ENCODE peak calls at places on chromosome 5, in six cellular contexts. One of them, this sample, is unnamed.

GRCh38 chr5:3595102-3595961 is at the start of gene IRX1:
- DNase-seq in body of pancreas: no peak
- DNase-seq in left ventricle myocardium inferior: no peak
- DNase-seq in choroid plexus epithelial cell: no peak
- DNase-seq in lower lobe of right lung: no peak
- DNase-seq in endothelial cell of umbilical vein: no peak
- DNase-seq in this sample: no peak

GRCh38 chr5:160297776-160298175 is 14.6 kb downstream of the CCNJL start:
- DNase-seq in choroid plexus epithelial cell: no peak
- DNase-seq in left ventricle myocardium inferior: no peak
- DNase-seq in body of pancreas: no peak
- DNase-seq in lower lobe of right lung: no peak
- DNase-seq in endothelial cell of umbilical vein: no peak
- DNase-seq in this sample: no peak

GRCh38 chr5:141879941-141880738 is 1.9 kb upstream of the PCDH1 start:
- DNase-seq in body of pancreas: no peak
- DNase-seq in lower lobe of right lung: no peak
- DNase-seq in choroid plexus epithelial cell: no peak
- DNase-seq in endothelial cell of umbilical vein: no peak
- DNase-seq in left ventricle myocardium inferior: no peak
- DNase-seq in this sample: no peak

GRCh38 chr5:33641722-33642505 is 201.1 kb downstream of the TARS1 start:
- DNase-seq in left ventricle myocardium inferior: no peak
- DNase-seq in choroid plexus epithelial cell: peak; percentile 90
- DNase-seq in lower lobe of right lung: no peak
- DNase-seq in body of pancreas: no peak
- DNase-seq in endothelial cell of umbilical vein: no peak
- DNase-seq in this sample: peak; percentile 39

GRCh38 chr5:79077680-79078365 is 8.3 kb downstream of the BHMT2 start:
- DNase-seq in body of pancreas: no peak
- DNase-seq in left ventricle myocardium inferior: no peak
- DNase-seq in endothelial cell of umbilical vein: no peak
- DNase-seq in choroid plexus epithelial cell: no peak
- DNase-seq in lower lobe of right lung: no peak
- DNase-seq in this sample: no peak

GRCh38 chr5:79225026-79225425 is 10.9 kb upstream of the JMY start:
- DNase-seq in lower lobe of right lung: no peak
- DNase-seq in body of pancreas: no peak
- DNase-seq in endothelial cell of umbilical vein: no peak
- DNase-seq in left ventricle myocardium inferior: no peak
- DNase-seq in choroid plexus epithelial cell: no peak
- DNase-seq in this sample: no peak

GRCh38 chr5:62606878-62607277 is 28.3 kb downstream of the LRRC70 start:
- DNase-seq in body of pancreas: no peak
- DNase-seq in left ventricle myocardium inferior: no peak
- DNase-seq in endothelial cell of umbilical vein: no peak
- DNase-seq in lower lobe of right lung: no peak
- DNase-seq in choroid plexus epithelial cell: peak; percentile 78
- DNase-seq in this sample: no peak

GRCh38 chr5:74149395-74149794 is 491.1 kb downstream of the ENC1 start:
- DNase-seq in left ventricle myocardium inferior: no peak
- DNase-seq in body of pancreas: peak; percentile 71
- DNase-seq in endothelial cell of umbilical vein: peak; percentile 81
- DNase-seq in choroid plexus epithelial cell: peak; percentile 45
- DNase-seq in lower lobe of right lung: peak; percentile 73
- DNase-seq in this sample: no peak

GRCh38 chr5:134083517-134083916 is 31.0 kb upstream of the TCF7 start:
- DNase-seq in lower lobe of right lung: no peak
- DNase-seq in body of pancreas: no peak
- DNase-seq in left ventricle myocardium inferior: no peak
- DNase-seq in endothelial cell of umbilical vein: no peak
- DNase-seq in choroid plexus epithelial cell: no peak
- DNase-seq in this sample: no peak

GRCh38 chr5:45262061-45262590 is 434.1 kb downstream of the HCN1 start:
- DNase-seq in body of pancreas: peak; percentile 8
- DNase-seq in choroid plexus epithelial cell: no peak
- DNase-seq in lower lobe of right lung: no peak
- DNase-seq in left ventricle myocardium inferior: no peak
- DNase-seq in endothelial cell of umbilical vein: no peak
- DNase-seq in this sample: no peak

GRCh38 chr5:152623951-152624350 is 218.9 kb upstream of the NMUR2 start:
- DNase-seq in choroid plexus epithelial cell: no peak
- DNase-seq in left ventricle myocardium inferior: no peak
- DNase-seq in lower lobe of right lung: no peak
- DNase-seq in endothelial cell of umbilical vein: no peak
- DNase-seq in body of pancreas: no peak
- DNase-seq in this sample: no peak

GRCh38 chr5:14668247-14668646 is 3.7 kb downstream of the OTULIN start:
- DNase-seq in left ventricle myocardium inferior: no peak
- DNase-seq in endothelial cell of umbilical vein: no peak
- DNase-seq in body of pancreas: no peak
- DNase-seq in choroid plexus epithelial cell: no peak
- DNase-seq in lower lobe of right lung: no peak
- DNase-seq in this sample: peak; percentile 53

GRCh38 chr5:117454716-117455212 is 880.1 kb upstream of the SEMA6A start:
- DNase-seq in lower lobe of right lung: peak; percentile 51
- DNase-seq in endothelial cell of umbilical vein: no peak
- DNase-seq in left ventricle myocardium inferior: peak; percentile 18
- DNase-seq in choroid plexus epithelial cell: peak; percentile 17
- DNase-seq in body of pancreas: peak; percentile 80
- DNase-seq in this sample: peak; percentile 35

GRCh38 chr5:168670881-168671575 is 91.9 kb upstream of the PANK3 start:
- DNase-seq in choroid plexus epithelial cell: no peak
- DNase-seq in body of pancreas: no peak
- DNase-seq in lower lobe of right lung: no peak
- DNase-seq in left ventricle myocardium inferior: no peak
- DNase-seq in endothelial cell of umbilical vein: no peak
- DNase-seq in this sample: no peak

GRCh38 chr5:73764996-73765395 is 139.0 kb downstream of the ARHGEF28 start:
- DNase-seq in endothelial cell of umbilical vein: no peak
- DNase-seq in choroid plexus epithelial cell: no peak
- DNase-seq in lower lobe of right lung: no peak
- DNase-seq in body of pancreas: no peak
- DNase-seq in left ventricle myocardium inferior: no peak
- DNase-seq in this sample: no peak

GRCh38 chr5:102865171-102865509 is 110.0 kb downstream of the PAM start:
- DNase-seq in lower lobe of right lung: no peak
- DNase-seq in body of pancreas: no peak
- DNase-seq in left ventricle myocardium inferior: no peak
- DNase-seq in endothelial cell of umbilical vein: peak; percentile 55
- DNase-seq in choroid plexus epithelial cell: no peak
- DNase-seq in this sample: no peak

GRCh38 chr5:45695011-45695667 is 1.0 kb downstream of the HCN1 start:
- DNase-seq in left ventricle myocardium inferior: no peak
- DNase-seq in body of pancreas: peak; percentile 34
- DNase-seq in lower lobe of right lung: no peak
- DNase-seq in endothelial cell of umbilical vein: no peak
- DNase-seq in choroid plexus epithelial cell: no peak
- DNase-seq in this sample: no peak

GRCh38 chr5:177036921-177037320 is 14.4 kb downstream of the ZNF346 start:
- DNase-seq in choroid plexus epithelial cell: no peak
- DNase-seq in body of pancreas: no peak
- DNase-seq in endothelial cell of umbilical vein: no peak
- DNase-seq in lower lobe of right lung: no peak
- DNase-seq in left ventricle myocardium inferior: no peak
- DNase-seq in this sample: no peak

GRCh38 chr5:65262094-65262493 is 219.6 kb downstream of the ADAMTS6 start:
- DNase-seq in lower lobe of right lung: no peak
- DNase-seq in left ventricle myocardium inferior: no peak
- DNase-seq in choroid plexus epithelial cell: peak; percentile 15
- DNase-seq in body of pancreas: peak; percentile 23
- DNase-seq in endothelial cell of umbilical vein: peak; percentile 77
- DNase-seq in this sample: no peak

GRCh38 chr5:154712518-154713437 is 42.4 kb upstream of the LARP1 start:
- DNase-seq in endothelial cell of umbilical vein: no peak
- DNase-seq in lower lobe of right lung: peak; percentile 71
- DNase-seq in choroid plexus epithelial cell: no peak
- DNase-seq in body of pancreas: peak; percentile 95
- DNase-seq in left ventricle myocardium inferior: no peak
- DNase-seq in this sample: no peak

DNA sequence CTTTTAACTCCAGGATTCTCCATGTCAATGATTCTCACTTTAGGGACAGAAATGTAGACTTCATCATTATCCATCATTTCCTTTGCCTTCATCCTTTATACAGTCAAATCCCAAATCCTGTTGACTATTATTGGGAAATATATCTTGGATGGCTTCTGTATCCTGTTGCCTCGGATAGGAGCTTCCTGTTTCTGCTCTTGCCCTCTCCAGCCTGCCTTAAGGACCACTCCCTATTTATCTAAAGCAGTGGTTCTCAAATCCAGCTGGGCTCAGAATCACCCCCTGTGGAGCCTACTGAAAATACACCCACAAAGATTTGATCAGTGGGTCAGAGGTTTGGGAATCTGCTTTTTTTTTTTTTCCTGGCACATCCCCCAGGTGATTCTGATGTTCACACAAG is 8.5 kb downstream of the AFAP1L1 start:
- DNase-seq in body of pancreas: no peak
- DNase-seq in lower lobe of right lung: no peak
- DNase-seq in endothelial cell of umbilical vein: peak; percentile 10
- DNase-seq in choroid plexus epithelial cell: no peak
- DNase-seq in left ventricle myocardium inferior: no peak
- DNase-seq in this sample: no peak
- TF ChIP-seq CTCF in body of pancreas: no peak
- TF ChIP-seq CTCF in lower lobe of right lung: no peak
- TF ChIP-seq CTCF in endothelial cell of umbilical vein: no peak
- TF ChIP-seq CTCF in choroid plexus epithelial cell: no peak
- TF ChIP-seq CTCF in left ventricle myocardium inferior: no peak
- TF ChIP-seq CTCF in this sample: no peak

GRCh38 chr5:76717222-76718083 is 1.5 kb downstream of the F2R start:
- DNase-seq in choroid plexus epithelial cell: no peak
- DNase-seq in endothelial cell of umbilical vein: no peak
- DNase-seq in lower lobe of right lung: no peak
- DNase-seq in left ventricle myocardium inferior: no peak
- DNase-seq in body of pancreas: no peak
- DNase-seq in this sample: no peak
- H3K4me3 ChIP-seq in choroid plexus epithelial cell: peak overlapping the region; percentile 94
- H3K4me3 ChIP-seq in endothelial cell of umbilical vein: peak overlapping the region; percentile 99
- H3K4me3 ChIP-seq in lower lobe of right lung: peak overlapping the region; percentile 72
- H3K4me3 ChIP-seq in left ventricle myocardium inferior: peak overlapping the region; percentile 76
- H3K4me3 ChIP-seq in body of pancreas: no peak overlapping the region
- H3K4me3 ChIP-seq in this sample: peak overlapping the region; percentile 82

GRCh38 chr5:122776143-122776542 is 1.3 kb downstream of the SNX2 start:
- DNase-seq in lower lobe of right lung: no peak
- DNase-seq in endothelial cell of umbilical vein: no peak
- DNase-seq in left ventricle myocardium inferior: no peak
- DNase-seq in choroid plexus epithelial cell: no peak
- DNase-seq in body of pancreas: no peak
- DNase-seq in this sample: no peak
- TF ChIP-seq CTCF in lower lobe of right lung: no peak
- TF ChIP-seq CTCF in endothelial cell of umbilical vein: no peak
- TF ChIP-seq CTCF in left ventricle myocardium inferior: no peak
- TF ChIP-seq CTCF in choroid plexus epithelial cell: no peak
- TF ChIP-seq CTCF in body of pancreas: no peak
- TF ChIP-seq CTCF in this sample: no peak

DNA sequence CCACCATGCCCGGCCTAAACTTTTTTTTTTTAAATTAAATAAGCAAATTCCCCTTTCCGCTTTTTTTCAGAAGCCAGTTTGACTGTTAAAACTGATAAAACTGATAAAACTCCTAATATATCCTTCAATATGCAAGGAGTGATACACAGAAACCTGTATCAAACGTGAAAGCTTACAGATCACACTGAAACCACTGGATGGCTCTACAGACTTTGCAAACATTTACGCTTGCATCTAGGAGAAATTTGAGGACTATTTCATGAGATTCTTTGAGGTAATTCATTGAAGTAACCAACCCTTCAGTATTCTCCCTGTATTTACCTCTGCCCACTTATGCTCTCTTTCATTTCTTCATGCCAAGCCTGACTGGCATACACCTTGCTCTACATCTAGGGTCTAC is 40.6 kb upstream of the CHD1 start:
- DNase-seq in choroid plexus epithelial cell: no peak
- DNase-seq in lower lobe of right lung: no peak
- DNase-seq in left ventricle myocardium inferior: no peak
- DNase-seq in body of pancreas: no peak
- DNase-seq in endothelial cell of umbilical vein: no peak
- DNase-seq in this sample: no peak
- H3K4me3 ChIP-seq in choroid plexus epithelial cell: no peak overlapping the region
- H3K4me3 ChIP-seq in lower lobe of right lung: no peak overlapping the region
- H3K4me3 ChIP-seq in left ventricle myocardium inferior: no peak overlapping the region
- H3K4me3 ChIP-seq in body of pancreas: no peak overlapping the region
- H3K4me3 ChIP-seq in endothelial cell of umbilical vein: no peak overlapping the region
- H3K4me3 ChIP-seq in this sample: no peak overlapping the region

GRCh38 chr5:101091902-101092301 is 188.8 kb upstream of the ST8SIA4 start:
- DNase-seq in lower lobe of right lung: no peak
- DNase-seq in left ventricle myocardium inferior: no peak
- DNase-seq in body of pancreas: no peak
- DNase-seq in choroid plexus epithelial cell: no peak
- DNase-seq in endothelial cell of umbilical vein: no peak
- DNase-seq in this sample: no peak
- TF ChIP-seq CTCF in lower lobe of right lung: no peak
- TF ChIP-seq CTCF in left ventricle myocardium inferior: no peak
- TF ChIP-seq CTCF in body of pancreas: no peak
- TF ChIP-seq CTCF in choroid plexus epithelial cell: no peak
- TF ChIP-seq CTCF in endothelial cell of umbilical vein: no peak
- TF ChIP-seq CTCF in this sample: no peak

DNA sequence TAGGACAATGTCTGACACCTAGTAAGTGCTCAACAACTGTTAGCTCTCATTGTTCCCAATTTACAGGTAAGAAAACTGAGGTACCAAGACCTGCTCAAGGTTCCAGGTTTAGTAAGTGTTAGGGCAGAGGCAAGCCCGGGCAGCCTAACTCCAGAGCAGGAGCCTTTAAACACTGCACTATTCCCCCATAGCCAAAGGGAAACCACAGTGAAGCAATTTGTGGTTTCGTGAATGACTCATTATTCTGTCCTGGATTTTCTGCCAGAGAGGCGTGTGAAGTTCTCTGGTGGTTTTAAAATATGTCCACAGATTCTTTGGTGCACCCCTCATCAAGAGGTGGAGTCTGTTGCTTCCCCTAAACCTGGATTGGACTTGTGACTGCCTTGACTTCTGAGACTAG is 1.0 kb upstream of the MCC start:
- DNase-seq in lower lobe of right lung: no peak
- DNase-seq in endothelial cell of umbilical vein: peak; percentile 36
- DNase-seq in choroid plexus epithelial cell: peak; percentile 99
- DNase-seq in left ventricle myocardium inferior: no peak
- DNase-seq in body of pancreas: peak; percentile 9
- DNase-seq in this sample: no peak
- H3K4me3 ChIP-seq in lower lobe of right lung: no peak overlapping the region
- H3K4me3 ChIP-seq in endothelial cell of umbilical vein: no peak overlapping the region
- H3K4me3 ChIP-seq in choroid plexus epithelial cell: no peak overlapping the region
- H3K4me3 ChIP-seq in left ventricle myocardium inferior: peak overlapping the region; percentile 77
- H3K4me3 ChIP-seq in body of pancreas: no peak overlapping the region
- H3K4me3 ChIP-seq in this sample: no peak overlapping the region

GRCh38 chr5:169762338-169763095 is 125.4 kb downstream of the DOCK2 start:
- DNase-seq in left ventricle myocardium inferior: no peak
- DNase-seq in choroid plexus epithelial cell: peak; percentile 35
- DNase-seq in body of pancreas: no peak
- DNase-seq in endothelial cell of umbilical vein: no peak
- DNase-seq in lower lobe of right lung: no peak
- DNase-seq in this sample: no peak
- TF ChIP-seq CTCF in left ventricle myocardium inferior: no peak
- TF ChIP-seq CTCF in choroid plexus epithelial cell: no peak
- TF ChIP-seq CTCF in body of pancreas: no peak
- TF ChIP-seq CTCF in endothelial cell of umbilical vein: no peak
- TF ChIP-seq CTCF in lower lobe of right lung: no peak
- TF ChIP-seq CTCF in this sample: no peak

GRCh38 chr5:80569961-80570786 is at the start of gene ANKRD34B:
- DNase-seq in left ventricle myocardium inferior: no peak
- DNase-seq in body of pancreas: no peak
- DNase-seq in choroid plexus epithelial cell: peak; percentile 10
- DNase-seq in lower lobe of right lung: peak; percentile 53
- DNase-seq in endothelial cell of umbilical vein: peak; percentile 10
- DNase-seq in this sample: peak; percentile 59
- H3K4me3 ChIP-seq in left ventricle myocardium inferior: peak within 1 kb of the TSS; percentile 54
- H3K4me3 ChIP-seq in body of pancreas: no peak within 1 kb of the TSS
- H3K4me3 ChIP-seq in choroid plexus epithelial cell: peak within 1 kb of the TSS; percentile 39
- H3K4me3 ChIP-seq in lower lobe of right lung: peak within 1 kb of the TSS; percentile 48
- H3K4me3 ChIP-seq in endothelial cell of umbilical vein: no peak within 1 kb of the TSS
- H3K4me3 ChIP-seq in this sample: peak within 1 kb of the TSS; percentile 54

This sample was measured in GM06990.